ENCODE peak calls at places on chromosomes 6 and 20, in five cellular contexts. C is HepG2, R is GM12878, X is SK-N-SH, U is HCT116. W is an unnamed sample.
A peak's percentile ranks its signal among the peaks of the same experiment; 100 is the strongest.

GRCh38 chr6:34288581-34288980 is 39.8 kb upstream of the SMIM29 start:
- DNase-seq in C (no peak), R (peak; percentile 47), X (no peak), U (no peak), W (no peak)

GRCh38 chr20:52779125-52779524 is 193.0 kb upstream of the TSHZ2 start:
- DNase-seq in C (no peak), R (no peak), X (no peak), U (no peak), W (no peak)

GRCh38 chr6:41598670-41599014 is 39.6 kb upstream of the MDFI start:
- DNase-seq in C (no peak), R (no peak), X (no peak), U (no peak), W (no peak)

GRCh38 chr6:158373209-158373608 is 60.9 kb downstream of the TULP4 start:
- DNase-seq in C (no peak), R (no peak), X (no peak), U (no peak), W (no peak)

GRCh38 chr20:46108435-46108841 is 9.7 kb upstream of the CD40 start:
- DNase-seq in C (no peak), R (peak; percentile 93), X (no peak), U (no peak), W (no peak)

GRCh38 chr6:168994966-168995365 is 258.7 kb downstream of the THBS2 start:
- DNase-seq in C (no peak), R (no peak), X (no peak), U (no peak), W (no peak)

GRCh38 chr6:158869010-158869603 is 49.9 kb upstream of the EZR start:
- DNase-seq in C (no peak), R (peak; percentile 53), X (no peak), U (peak; percentile 89), W (no peak)

GRCh38 chr6:129598244-129599187 is 111.5 kb downstream of the ARHGAP18 start:
- DNase-seq in C (peak; percentile 67), R (peak; percentile 76), X (peak; percentile 21), U (peak; percentile 72), W (peak; percentile 52)

GRCh38 chr20:35011589-35012226 is 56.0 kb downstream of the MYH7B start:
- DNase-seq in C (no peak), R (no peak), X (no peak), U (no peak), W (no peak)

GRCh38 chr6:32081168-32081624 is 27.9 kb downstream of the TNXB start:
- DNase-seq in C (no peak), R (no peak), X (peak; percentile 50), U (no peak), W (peak; percentile 74)

GRCh38 chr6:84249724-84250123 is 22.3 kb upstream of the CEP162 start:
- DNase-seq in C (no peak), R (no peak), X (peak; percentile 30), U (no peak), W (no peak)

GRCh38 chr6:4673861-4674260 is 102.3 kb upstream of the CDYL start:
- DNase-seq in C (no peak), R (no peak), X (no peak), U (no peak), W (no peak)

GRCh38 chr20:39619386-39619785 is 657.2 kb downstream of the DHX35 start:
- DNase-seq in C (no peak), R (no peak), X (no peak), U (no peak), W (no peak)

GRCh38 chr6:70108230-70108629 is 194.7 kb downstream of the COL9A1 start:
- DNase-seq in C (peak; percentile 19), R (peak; percentile 21), X (peak; percentile 28), U (peak; percentile 10), W (peak; percentile 35)

GRCh38 chr20:60048634-60049578 is 90.7 kb downstream of the CDH26 start:
- DNase-seq in C (no peak), R (no peak), X (no peak), U (no peak), W (peak; percentile 74)

GRCh38 chr6:135624402-135625297 is 127.1 kb upstream of the AHI1 start:
- DNase-seq in C (no peak), R (no peak), X (no peak), U (no peak), W (no peak)

GRCh38 chr20:49283703-49284625 is 6.1 kb upstream of the ZNFX1 start:
- DNase-seq in C (peak; percentile 48), R (no peak), X (no peak), U (no peak), W (peak; percentile 26)

GRCh38 chr20:18272451-18272850 is 15.9 kb upstream of the ZNF133 start:
- DNase-seq in C (peak; percentile 73), R (no peak), X (no peak), U (no peak), W (peak; percentile 55)

GRCh38 chr6:93176070-93176469 is 243.3 kb downstream of the EPHA7 start:
- DNase-seq in C (no peak), R (peak; percentile 19), X (no peak), U (no peak), W (no peak)

GRCh38 chr6:135090819-135091218 is 36.2 kb upstream of the HBS1L start:
- DNase-seq in C (no peak), R (no peak), X (no peak), U (no peak), W (no peak)

GRCh38 chr6:142728910-142729481 is 216.0 kb downstream of the HIVEP2 start:
- DNase-seq in C (no peak), R (no peak), X (peak; percentile 49), U (no peak), W (no peak)

GRCh38 chr20:4876301-4876700 is 125.0 kb downstream of the SLC23A2 start:
- DNase-seq in C (no peak), R (no peak), X (no peak), U (no peak), W (no peak)

GRCh38 chr20:59145926-59146800 is 17.5 kb upstream of the ZNF831 start:
- DNase-seq in C (no peak), R (no peak), X (no peak), U (no peak), W (no peak)

GRCh38 chr6:159832941-159833340 is 32.9 kb downstream of the PNLDC1 start:
- DNase-seq in C (no peak), R (no peak), X (no peak), U (no peak), W (peak; percentile 27)

GRCh38 chr6:92121228-92121627 is 1298.1 kb downstream of the EPHA7 start:
- DNase-seq in C (no peak), R (no peak), X (no peak), U (no peak), W (no peak)

GRCh38 chr20:39282619-39283092 is 320.5 kb downstream of the DHX35 start:
- DNase-seq in C (no peak), R (no peak), X (no peak), U (no peak), W (no peak)

GRCh38 chr6:139855741-139856206 is 481.3 kb upstream of the CITED2 start:
- DNase-seq in C (no peak), R (no peak), X (no peak), U (no peak), W (no peak)

GRCh38 chr6:3893914-3894313 is 44.7 kb downstream of the FAM50B start:
- DNase-seq in C (no peak), R (no peak), X (no peak), U (no peak), W (no peak)

GRCh38 chr6:14754636-14755513 is 491.0 kb upstream of the JARID2 start:
- DNase-seq in C (no peak), R (no peak), X (no peak), U (no peak), W (no peak)

GRCh38 chr6:7171733-7172132 is 64.0 kb downstream of the RREB1 start:
- DNase-seq in C (no peak), R (no peak), X (no peak), U (no peak), W (no peak)
- TF ChIP-seq ZBTB33 in C (no peak), R (no peak), X (no peak), U (no peak), W (no peak)

DNA sequence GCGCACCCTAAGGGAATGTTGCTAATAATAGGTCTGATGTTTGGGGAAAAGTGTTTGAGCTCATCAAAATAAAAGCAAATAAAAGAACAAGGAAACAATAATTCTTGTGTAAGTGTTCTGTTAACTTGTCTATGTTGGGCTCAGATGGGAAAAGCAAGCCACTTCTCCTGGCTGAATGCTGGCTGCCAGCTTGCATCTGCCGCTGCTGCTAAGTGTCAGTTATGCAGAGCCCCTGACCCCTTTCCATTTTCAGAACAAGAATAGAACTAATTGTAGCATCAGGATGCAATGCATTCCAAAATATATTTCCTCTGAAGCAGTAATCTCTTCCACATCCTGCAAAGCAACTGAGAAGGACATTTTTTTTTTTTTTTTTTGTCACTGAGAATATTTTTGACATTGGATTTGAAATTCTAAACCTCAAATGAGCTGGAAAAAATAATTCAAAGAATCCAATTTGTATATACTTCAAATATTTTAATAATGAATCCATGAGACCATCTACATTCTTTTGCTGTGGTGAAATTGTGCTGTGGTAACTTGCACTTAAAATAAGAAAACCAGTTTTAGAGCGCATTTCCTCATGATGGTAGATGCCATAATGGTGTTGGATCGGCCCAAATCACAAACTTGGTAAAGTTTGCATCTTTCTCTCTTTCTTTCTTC is 43.9 kb upstream of the DEK start:
- DNase-seq in C (no peak), R (no peak), X (no peak), U (no peak), W (no peak)
- TF ChIP-seq ZBTB33 in C (no peak), R (no peak), X (no peak), U (no peak), W (no peak)

DNA sequence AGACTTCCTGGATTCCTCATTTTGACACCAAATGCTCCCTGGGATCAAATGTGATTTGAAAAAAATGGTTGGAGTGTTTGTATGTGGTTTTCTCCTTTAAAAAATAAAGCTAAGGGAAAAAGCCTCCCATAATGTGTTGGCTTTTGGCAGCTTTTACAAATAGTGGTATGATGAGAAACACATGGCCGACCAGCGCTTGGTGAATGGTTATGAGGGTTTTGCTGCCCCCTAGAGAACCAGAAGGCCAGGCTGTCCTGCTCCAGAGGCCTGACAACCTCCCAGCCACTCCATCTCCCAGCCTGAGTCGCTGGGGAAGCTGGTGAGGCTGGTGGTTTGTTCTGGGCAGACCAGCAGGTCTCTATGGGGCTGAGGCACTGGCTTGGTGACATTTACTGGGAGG is 69.3 kb downstream of the CLIC5 start:
- DNase-seq in C (peak; percentile 25), R (no peak), X (peak; percentile 44), U (no peak), W (no peak)
- TF ChIP-seq ZBTB33 in C (no peak), R (no peak), X (no peak), U (no peak), W (no peak)

DNA sequence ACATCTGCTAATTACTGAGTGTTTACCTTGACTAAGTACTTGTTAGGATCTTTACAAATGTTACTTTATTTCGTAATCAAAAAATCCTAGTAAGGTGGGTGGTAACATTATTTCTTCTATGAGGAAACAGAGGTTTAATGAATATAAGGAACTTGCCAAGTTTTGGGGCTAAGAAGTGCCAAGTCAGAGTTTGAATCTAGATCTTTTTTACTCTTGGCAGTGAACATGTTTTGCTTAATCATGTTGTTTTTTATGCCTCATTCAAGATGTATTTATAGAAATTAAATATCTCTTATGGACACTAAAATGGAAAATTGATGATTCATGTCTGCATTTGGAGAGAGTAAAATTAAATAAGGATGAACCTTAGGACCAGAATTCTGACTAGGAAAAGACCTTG is 393.7 kb downstream of the UTRN start:
- DNase-seq in C (no peak), R (no peak), X (no peak), U (no peak), W (no peak)
- TF ChIP-seq ZBTB33 in C (no peak), R (no peak), X (no peak), U (no peak), W (no peak)

GRCh38 chr6:111841822-111842221 is 31.4 kb downstream of the FYN start:
- DNase-seq in C (no peak), R (peak; percentile 60), X (no peak), U (no peak), W (no peak)
- TF ChIP-seq ZBTB33 in C (no peak), R (no peak), X (no peak), U (no peak), W (no peak)